ENCODE peak calls at places on chromosomes 2 and 18, in ten cellular contexts. One of them, this sample, is unnamed.
A peak's percentile ranks its signal among the peaks of the same experiment; 100 is the strongest.

GRCh38 chr18:27746241-27746640 is 430.7 kb downstream of the CDH2 start:
- DNase-seq in fibroblast of the aortic adventitia: no peak
- DNase-seq in NCI-H1092 treated with DMSO at 0.1 percent for 48 hours: no peak
- DNase-seq in GM12865: no peak
- DNase-seq in posterior vena cava: no peak
- DNase-seq in stimulated activated CD4-positive, alpha-beta T cell treated with anti-CD3 and anti-CD28 coated beads, Interleukin-4, amount 100 ng/mL, for 48 hours: no peak
- DNase-seq in iPS-NIHi11: no peak
- DNase-seq in right lobe of liver: no peak
- DNase-seq in activated CD8-positive, alpha-beta memory T cell treated with anti-CD3 and anti-CD28 coated beads for 48 hours: no peak
- DNase-seq in HS-5: no peak
- DNase-seq in this sample: no peak

GRCh38 chr18:74497308-74497640 is 1.1 kb downstream of the CNDP2 start:
- DNase-seq in NCI-H1092 treated with DMSO at 0.1 percent for 48 hours: no peak
- DNase-seq in stimulated activated CD4-positive, alpha-beta T cell treated with anti-CD3 and anti-CD28 coated beads, Interleukin-4, amount 100 ng/mL, for 48 hours: no peak
- DNase-seq in iPS-NIHi11: no peak
- DNase-seq in activated CD8-positive, alpha-beta memory T cell treated with anti-CD3 and anti-CD28 coated beads for 48 hours: no peak
- DNase-seq in posterior vena cava: no peak
- DNase-seq in fibroblast of the aortic adventitia: no peak
- DNase-seq in right lobe of liver: no peak
- DNase-seq in GM12865: peak; percentile 41
- DNase-seq in HS-5: no peak
- DNase-seq in this sample: no peak

GRCh38 chr2:133248264-133248663 is 320.0 kb downstream of the NCKAP5 start:
- DNase-seq in right lobe of liver: no peak
- DNase-seq in NCI-H1092 treated with DMSO at 0.1 percent for 48 hours: no peak
- DNase-seq in activated CD8-positive, alpha-beta memory T cell treated with anti-CD3 and anti-CD28 coated beads for 48 hours: no peak
- DNase-seq in posterior vena cava: no peak
- DNase-seq in iPS-NIHi11: no peak
- DNase-seq in HS-5: no peak
- DNase-seq in GM12865: no peak
- DNase-seq in stimulated activated CD4-positive, alpha-beta T cell treated with anti-CD3 and anti-CD28 coated beads, Interleukin-4, amount 100 ng/mL, for 48 hours: no peak
- DNase-seq in fibroblast of the aortic adventitia: no peak
- DNase-seq in this sample: no peak

GRCh38 chr2:15746354-15747171 is 154.9 kb downstream of the DDX1 start:
- DNase-seq in iPS-NIHi11: no peak
- DNase-seq in NCI-H1092 treated with DMSO at 0.1 percent for 48 hours: no peak
- DNase-seq in HS-5: no peak
- DNase-seq in fibroblast of the aortic adventitia: no peak
- DNase-seq in activated CD8-positive, alpha-beta memory T cell treated with anti-CD3 and anti-CD28 coated beads for 48 hours: no peak
- DNase-seq in posterior vena cava: no peak
- DNase-seq in right lobe of liver: no peak
- DNase-seq in GM12865: no peak
- DNase-seq in stimulated activated CD4-positive, alpha-beta T cell treated with anti-CD3 and anti-CD28 coated beads, Interleukin-4, amount 100 ng/mL, for 48 hours: no peak
- DNase-seq in this sample: no peak

GRCh38 chr2:101736861-101737291 is 39.4 kb downstream of the MAP4K4 start:
- DNase-seq in HS-5: peak; percentile 85
- DNase-seq in activated CD8-positive, alpha-beta memory T cell treated with anti-CD3 and anti-CD28 coated beads for 48 hours: no peak
- DNase-seq in GM12865: no peak
- DNase-seq in fibroblast of the aortic adventitia: peak; percentile 85
- DNase-seq in iPS-NIHi11: no peak
- DNase-seq in posterior vena cava: no peak
- DNase-seq in NCI-H1092 treated with DMSO at 0.1 percent for 48 hours: no peak
- DNase-seq in right lobe of liver: no peak
- DNase-seq in stimulated activated CD4-positive, alpha-beta T cell treated with anti-CD3 and anti-CD28 coated beads, Interleukin-4, amount 100 ng/mL, for 48 hours: no peak
- DNase-seq in this sample: no peak

GRCh38 chr2:146661494-146662096 is 1183.2 kb upstream of the ACVR2A start:
- DNase-seq in fibroblast of the aortic adventitia: peak; percentile 61
- DNase-seq in right lobe of liver: no peak
- DNase-seq in GM12865: peak; percentile 16
- DNase-seq in posterior vena cava: no peak
- DNase-seq in activated CD8-positive, alpha-beta memory T cell treated with anti-CD3 and anti-CD28 coated beads for 48 hours: no peak
- DNase-seq in HS-5: no peak
- DNase-seq in stimulated activated CD4-positive, alpha-beta T cell treated with anti-CD3 and anti-CD28 coated beads, Interleukin-4, amount 100 ng/mL, for 48 hours: no peak
- DNase-seq in iPS-NIHi11: peak; percentile 25
- DNase-seq in NCI-H1092 treated with DMSO at 0.1 percent for 48 hours: peak; percentile 33
- DNase-seq in this sample: no peak

GRCh38 chr2:134120160-134120717 is 133.6 kb upstream of the MGAT5 start:
- DNase-seq in iPS-NIHi11: peak; percentile 53
- DNase-seq in fibroblast of the aortic adventitia: no peak
- DNase-seq in GM12865: peak; percentile 15
- DNase-seq in posterior vena cava: peak; percentile 83
- DNase-seq in activated CD8-positive, alpha-beta memory T cell treated with anti-CD3 and anti-CD28 coated beads for 48 hours: no peak
- DNase-seq in HS-5: no peak
- DNase-seq in NCI-H1092 treated with DMSO at 0.1 percent for 48 hours: no peak
- DNase-seq in stimulated activated CD4-positive, alpha-beta T cell treated with anti-CD3 and anti-CD28 coated beads, Interleukin-4, amount 100 ng/mL, for 48 hours: no peak
- DNase-seq in right lobe of liver: no peak
- DNase-seq in this sample: no peak

GRCh38 chr2:168767258-168767657 is 35.2 kb upstream of the NOSTRIN start:
- DNase-seq in HS-5: peak; percentile 11
- DNase-seq in activated CD8-positive, alpha-beta memory T cell treated with anti-CD3 and anti-CD28 coated beads for 48 hours: no peak
- DNase-seq in stimulated activated CD4-positive, alpha-beta T cell treated with anti-CD3 and anti-CD28 coated beads, Interleukin-4, amount 100 ng/mL, for 48 hours: no peak
- DNase-seq in fibroblast of the aortic adventitia: peak; percentile 10
- DNase-seq in NCI-H1092 treated with DMSO at 0.1 percent for 48 hours: no peak
- DNase-seq in right lobe of liver: no peak
- DNase-seq in iPS-NIHi11: no peak
- DNase-seq in GM12865: no peak
- DNase-seq in posterior vena cava: no peak
- DNase-seq in this sample: no peak

This sample was measured in GM20000.